ENCODE peak calls at places on chromosomes 3 and 15, in six cellular contexts. S is GM12878, E is GM12892, M is K562, Y is HepG2, U is H1. G is an unnamed sample.

GRCh38 chr3:124567168-124567567 is 163.1 kb upstream of the UMPS start:
- DNase-seq in S (no peak), E (no peak), M (no peak), Y (no peak), U (no peak), G (no peak)

GRCh38 chr3:55453871-55454496 is 33.1 kb downstream of the WNT5A start:
- DNase-seq in S (peak), E (no peak), M (no peak), Y (no peak), U (no peak), G (no peak)

GRCh38 chr3:187746059-187746453 is 788 bp upstream of the BCL6 start:
- DNase-seq in S (no peak), E (no peak), M (no peak), Y (no peak), U (no peak), G (no peak)

GRCh38 chr3:100179692-100180349 is 65.5 kb upstream of the FILIP1L start:
- DNase-seq in S (no peak), E (no peak), M (no peak), Y (no peak), U (no peak), G (no peak)

GRCh38 chr3:49629866-49630265 is 44.3 kb upstream of the APEH start:
- DNase-seq in S (no peak), E (no peak), M (no peak), Y (no peak), U (no peak), G (no peak)

GRCh38 chr15:30958219-30958618 is 33.2 kb downstream of the MTMR10 start:
- DNase-seq in S (no peak), E (no peak), M (no peak), Y (no peak), U (no peak), G (no peak)

GRCh38 chr3:69250014-69250413 is 127.6 kb upstream of the LMOD3 start:
- DNase-seq in S (no peak), E (no peak), M (no peak), Y (no peak), U (peak), G (no peak)

GRCh38 chr3:81496407-81497104 is 264.9 kb downstream of the GBE1 start:
- DNase-seq in S (no peak), E (no peak), M (no peak), Y (no peak), U (no peak), G (no peak)

GRCh38 chr3:49411550-49411967 is 217 bp downstream of the RHOA start:
- DNase-seq in S (no peak), E (no peak), M (peak), Y (peak), U (no peak), G (no peak)

GRCh38 chr3:78825858-78826215 is 942.0 kb downstream of the ROBO1 start:
- DNase-seq in S (no peak), E (no peak), M (no peak), Y (no peak), U (no peak), G (no peak)

GRCh38 chr3:83002869-83003445 is 1241.5 kb upstream of the GBE1 start:
- DNase-seq in S (no peak), E (no peak), M (no peak), Y (no peak), U (no peak), G (no peak)

GRCh38 chr3:160810360-160810759 is 54.3 kb downstream of the PPM1L start:
- DNase-seq in S (no peak), E (no peak), M (no peak), Y (no peak), U (no peak), G (no peak)

GRCh38 chr15:48628832-48629231 is 16.7 kb downstream of the FBN1 start:
- DNase-seq in S (no peak), E (no peak), M (no peak), Y (no peak), U (no peak), G (no peak)

GRCh38 chr3:169558371-169558770 is 105.1 kb downstream of the MECOM start:
- DNase-seq in S (no peak), E (no peak), M (no peak), Y (no peak), U (no peak), G (no peak)

GRCh38 chr3:151086484-151087456 is 1.3 kb downstream of the MED12L start:
- DNase-seq in S (no peak), E (peak), M (no peak), Y (peak), U (peak), G (peak)

GRCh38 chr15:42159381-42160015 is 3.1 kb upstream of the PLA2G4F start:
- DNase-seq in S (no peak), E (no peak), M (no peak), Y (no peak), U (no peak), G (no peak)

GRCh38 chr3:64079369-64080160 is 56.3 kb upstream of the PSMD6 start:
- DNase-seq in S (no peak), E (no peak), M (no peak), Y (no peak), U (no peak), G (no peak)

GRCh38 chr3:77039606-77040553 is at the start of gene ROBO2:
- DNase-seq in S (no peak), E (no peak), M (peak), Y (no peak), U (peak), G (no peak)

GRCh38 chr15:85031086-85031943 is 49.7 kb downstream of the PDE8A start:
- DNase-seq in S (no peak), E (no peak), M (no peak), Y (no peak), U (no peak), G (no peak)

GRCh38 chr3:39626198-39626597 is 158.7 kb downstream of the MOBP start:
- DNase-seq in S (no peak), E (no peak), M (no peak), Y (no peak), U (no peak), G (no peak)

GRCh38 chr3:161295325-161295724 is 74.2 kb downstream of the NMD3 start:
- DNase-seq in S (no peak), E (no peak), M (no peak), Y (peak), U (no peak), G (no peak)

GRCh38 chr15:29046946-29047345 is 161.2 kb downstream of the APBA2 start:
- DNase-seq in S (no peak), E (no peak), M (no peak), Y (no peak), U (no peak), G (no peak)

GRCh38 chr3:81968628-81969027 is 207.2 kb upstream of the GBE1 start:
- DNase-seq in S (no peak), E (no peak), M (no peak), Y (no peak), U (no peak), G (no peak)

GRCh38 chr3:4670352-4670751 is 177.2 kb downstream of the ITPR1 start:
- DNase-seq in S (no peak), E (no peak), M (peak), Y (peak), U (no peak), G (no peak)

GRCh38 chr3:63912768-63913588 is 795 bp upstream of the SCAANT1 start:
- DNase-seq in S (no peak), E (no peak), M (peak), Y (peak), U (peak), G (no peak)

GRCh38 chr15:60682115-60682514 is 203.2 kb upstream of the ICE2 start:
- DNase-seq in S (no peak), E (no peak), M (no peak), Y (no peak), U (no peak), G (no peak)

GRCh38 chr3:138016065-138016464 is 6.1 kb downstream of the CLDN18 start:
- DNase-seq in S (no peak), E (no peak), M (no peak), Y (no peak), U (no peak), G (no peak)

GRCh38 chr3:66490984-66491383 is 9.8 kb downstream of the LRIG1 start:
- DNase-seq in S (no peak), E (no peak), M (no peak), Y (no peak), U (no peak), G (no peak)

GRCh38 chr3:141933421-141934300 is 57.2 kb downstream of the ATP1B3 start:
- DNase-seq in S (no peak), E (no peak), M (no peak), Y (no peak), U (peak), G (no peak)
- TF ChIP-seq TAF1 in S (no peak), E (no peak), M (no peak), Y (no peak), U (no peak), G (no peak)

GRCh38 chr15:74530771-74531143 is 10.3 kb upstream of the ARID3B start:
- DNase-seq in S (no peak), E (no peak), M (no peak), Y (no peak), U (no peak), G (no peak)
- TF ChIP-seq POLR2A in S (no peak), E (no peak), M (no peak), Y (no peak), U (no peak), G (no peak)

GRCh38 chr15:80849308-80849707 is 70.1 kb downstream of the CEMIP start:
- DNase-seq in S (no peak), E (no peak), M (no peak), Y (no peak), U (no peak), G (no peak)
- TF ChIP-seq TAF1 in S (no peak), E (no peak), M (no peak), Y (no peak), U (no peak), G (no peak)

GRCh38 chr15:89826671-89827655 is 12.3 kb upstream of the ANPEP start:
- DNase-seq in S (no peak), E (no peak), M (no peak), Y (no peak), U (no peak), G (no peak)

GRCh38 chr15:89827821-89828220 is 13.2 kb upstream of the ANPEP start:
- DNase-seq in S (no peak), E (no peak), M (no peak), Y (no peak), U (no peak), G (no peak)

GRCh38 chr15:89829161-89829560 is 14.5 kb upstream of the ANPEP start:
- DNase-seq in S (no peak), E (no peak), M (no peak), Y (no peak), U (no peak), G (no peak)

GRCh38 chr15:89829616-89830440 is 15.2 kb upstream of the ANPEP start:
- DNase-seq in S (no peak), E (no peak), M (no peak), Y (no peak), U (no peak), G (no peak)

GRCh38 chr15:89828324-89829145 is 13.9 kb upstream of the ANPEP start:
- DNase-seq in S (no peak), E (no peak), M (no peak), Y (no peak), U (no peak), G (no peak)
- TF ChIP-seq POLR2A in S (no peak), E (no peak), M (no peak), Y (no peak), U (no peak), G (no peak)

DNA sequence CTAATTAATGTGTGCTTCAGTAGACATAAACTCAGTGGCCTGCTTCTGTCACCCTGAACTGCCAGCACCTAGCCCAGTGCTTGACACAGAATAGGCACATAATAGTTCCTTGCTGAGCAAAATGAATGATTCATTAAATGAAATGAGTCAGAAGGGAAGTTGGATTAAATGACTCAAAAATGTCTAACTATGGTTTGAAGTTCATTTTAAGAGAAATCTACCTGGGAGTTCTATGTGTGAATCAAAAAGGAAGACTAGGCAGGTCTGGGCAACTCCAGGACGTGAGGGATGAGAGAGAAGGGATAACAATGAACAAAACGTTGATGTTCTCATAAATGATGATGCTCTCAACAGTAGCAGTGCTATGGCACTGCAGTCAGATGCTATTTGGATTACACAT is 175.0 kb downstream of the CFAP20DC start:
- DNase-seq in S (peak), E (no peak), M (no peak), Y (no peak), U (no peak), G (no peak)
- TF ChIP-seq TAF1 in S (no peak), E (no peak), M (no peak), Y (no peak), U (no peak), G (no peak)

DNA sequence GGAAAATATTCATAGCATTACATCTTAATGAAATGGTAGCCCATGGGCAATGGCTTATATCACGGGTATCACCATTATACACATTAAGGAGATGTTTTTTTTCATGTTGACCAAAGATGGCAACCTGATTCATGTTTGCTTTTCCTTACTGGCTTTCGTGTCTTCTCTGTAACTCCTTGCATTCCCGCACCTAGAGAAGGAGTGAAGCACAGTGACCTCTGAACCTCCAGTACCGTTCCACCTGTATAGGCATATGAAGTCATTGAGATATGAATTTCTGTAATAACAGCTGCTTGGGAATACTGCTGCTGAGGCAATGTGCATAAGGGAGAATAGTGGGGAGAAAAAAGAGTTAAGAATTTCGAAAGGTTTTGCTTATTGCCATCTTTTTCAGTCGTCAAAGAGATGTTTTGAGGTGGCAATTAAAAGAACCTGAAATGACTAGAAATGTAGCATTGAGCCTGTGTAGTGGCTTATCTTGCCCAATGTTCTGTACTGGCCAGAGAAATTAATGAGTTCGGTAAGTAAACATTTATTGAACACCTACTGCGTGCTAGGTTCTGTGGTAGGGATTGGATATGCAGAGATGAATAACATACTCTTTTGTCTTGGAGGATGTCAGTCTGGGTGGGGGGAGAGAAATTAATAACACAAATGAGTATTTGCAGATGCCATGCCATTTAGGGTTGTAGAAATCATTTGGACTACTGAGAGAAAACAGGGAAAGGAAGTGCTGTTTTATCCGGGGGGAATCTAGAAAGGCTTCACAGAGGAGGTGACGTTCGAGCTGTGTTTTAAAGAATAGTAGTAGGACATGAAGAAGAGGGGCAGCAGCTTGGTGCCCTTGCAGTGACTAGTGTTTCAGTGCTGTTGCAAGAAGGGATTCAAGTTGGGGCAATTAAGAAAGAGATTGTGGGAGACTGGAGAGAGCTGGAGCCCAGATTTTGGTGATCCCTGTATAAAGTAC is 2.5 kb downstream of the FEM1B start:
- DNase-seq in S (no peak), E (no peak), M (no peak), Y (no peak), U (no peak), G (no peak)
- TF ChIP-seq POLR2A in S (no peak), E (no peak), M (no peak), Y (no peak), U (no peak), G (no peak)

GRCh38 chr3:73950781-73951180 is 326.0 kb upstream of the PDZRN3 start:
- DNase-seq in S (no peak), E (no peak), M (no peak), Y (no peak), U (no peak), G (no peak)
- TF ChIP-seq TAF1 in S (no peak), E (no peak), M (no peak), Y (no peak), U (no peak), G (no peak)

DNA sequence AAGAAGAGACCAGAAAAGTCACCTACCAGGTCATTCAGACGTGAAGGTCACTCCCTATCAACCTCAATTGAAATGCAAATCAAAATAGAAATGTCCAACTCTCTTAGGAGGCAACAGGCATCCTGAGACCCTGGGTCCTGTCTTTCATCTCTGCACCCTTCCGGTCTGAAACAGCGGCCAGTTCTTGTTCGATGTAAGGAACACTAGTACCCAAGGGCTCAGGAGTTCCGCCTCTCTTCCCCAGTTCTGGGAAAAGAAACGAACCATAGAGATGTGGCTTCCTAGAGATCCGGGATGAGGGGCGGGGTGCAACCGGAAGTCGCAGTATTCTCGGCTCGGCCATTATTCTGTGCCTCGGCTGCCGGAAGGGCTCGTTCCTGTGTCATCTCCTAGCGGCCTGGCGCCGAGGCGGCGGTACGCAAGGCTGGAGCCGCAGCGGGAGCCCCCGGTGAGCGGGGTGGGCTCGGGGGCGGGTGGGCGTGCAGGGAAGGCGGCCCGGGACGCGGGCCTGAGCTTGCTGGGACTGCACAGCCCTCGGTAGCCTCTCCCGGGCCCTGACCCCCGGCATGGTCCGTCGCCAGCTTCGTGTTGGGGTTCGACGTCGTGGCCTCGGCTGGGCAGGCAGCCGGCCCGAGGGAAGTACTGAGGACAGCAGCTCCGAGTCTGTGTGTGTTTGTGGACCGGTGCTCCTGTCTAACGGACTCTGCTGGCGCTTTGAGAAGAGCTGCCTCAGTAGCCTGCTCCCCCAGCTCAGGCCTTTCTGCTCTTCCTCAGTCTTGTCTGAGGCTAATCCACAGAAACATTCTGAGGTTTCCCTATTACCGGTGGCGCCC is at the start of gene ZNF197:
- DNase-seq in S (peak), E (peak), M (peak), Y (peak), U (peak), G (peak)
- TF ChIP-seq POLR2A in S (peak), E (peak), M (peak), Y (no peak), U (peak), G (peak)

GRCh38 chr15:67176195-67176971 is 78.1 kb downstream of the AAGAB start:
- DNase-seq in S (no peak), E (no peak), M (no peak), Y (no peak), U (no peak), G (no peak)
- TF ChIP-seq TAF1 in S (no peak), E (no peak), M (no peak), Y (no peak), U (no peak), G (no peak)